ENCODE peak calls at places on chromosomes 16 and 17, in ten cellular contexts. Z, P, F, I, B, W, J, E, Y and H are unnamed samples.

GRCh38 chr17:27647755-27648154 is 16.8 kb downstream of the LGALS9 start:
- DNase-seq in Z (no peak), P (no peak), F (no peak), I (no peak), B (no peak), W (no peak), J (no peak), E (no peak), Y (no peak), H (no peak)

GRCh38 chr17:32970281-32970680 is 21.4 kb upstream of the SPACA3 start:
- DNase-seq in Z (no peak), P (no peak), F (no peak), I (no peak), B (no peak), W (peak), J (no peak), E (no peak), Y (no peak), H (no peak)

GRCh38 chr16:85033153-85033552 is 5.6 kb downstream of the KIAA0513 start:
- DNase-seq in Z (peak), P (no peak), F (no peak), I (no peak), B (no peak), W (no peak), J (no peak), E (no peak), Y (no peak), H (no peak)

GRCh38 chr17:42067371-42068180 is 17.2 kb upstream of the C17orf113 start:
- DNase-seq in Z (peak), P (peak), F (no peak), I (no peak), B (peak), W (peak), J (peak), E (peak), Y (peak), H (peak)

GRCh38 chr16:30054959-30055553 is 10.5 kb upstream of the ALDOA start:
- DNase-seq in Z (no peak), P (no peak), F (no peak), I (no peak), B (no peak), W (no peak), J (peak), E (peak), Y (no peak), H (peak)

GRCh38 chr17:65385726-65386125 is 175.7 kb downstream of the AXIN2 start:
- DNase-seq in Z (no peak), P (no peak), F (no peak), I (no peak), B (no peak), W (no peak), J (no peak), E (no peak), Y (no peak), H (no peak)

GRCh38 chr17:64785050-64785449 is 122.9 kb upstream of the SMURF2 start:
- DNase-seq in Z (no peak), P (no peak), F (no peak), I (no peak), B (no peak), W (no peak), J (no peak), E (no peak), Y (no peak), H (peak)

GRCh38 chr16:13351651-13352217 is 450.3 kb downstream of the SHISA9 start:
- DNase-seq in Z (no peak), P (peak), F (no peak), I (no peak), B (no peak), W (no peak), J (no peak), E (no peak), Y (no peak), H (no peak)

GRCh38 chr16:58970775-58971174 is 236.7 kb upstream of the GOT2 start:
- DNase-seq in Z (no peak), P (no peak), F (no peak), I (no peak), B (no peak), W (peak), J (no peak), E (no peak), Y (no peak), H (no peak)

GRCh38 chr17:48753794-48754499 is 25.4 kb upstream of the HOXB13 start:
- DNase-seq in Z (no peak), P (no peak), F (no peak), I (no peak), B (no peak), W (peak), J (no peak), E (no peak), Y (no peak), H (no peak)

GRCh38 chr16:12059216-12059769 is 82.8 kb downstream of the SNX29 start:
- DNase-seq in Z (no peak), P (no peak), F (no peak), I (no peak), B (no peak), W (no peak), J (no peak), E (no peak), Y (no peak), H (no peak)

GRCh38 chr17:64580384-64581307 is 73.9 kb downstream of the CEP95 start:
- DNase-seq in Z (no peak), P (no peak), F (no peak), I (no peak), B (no peak), W (no peak), J (no peak), E (no peak), Y (no peak), H (no peak)

GRCh38 chr17:35117984-35118383 is 1.7 kb downstream of the RAD51D start:
- DNase-seq in Z (no peak), P (no peak), F (no peak), I (no peak), B (no peak), W (no peak), J (peak), E (no peak), Y (no peak), H (peak)

GRCh38 chr17:81471804-81472456 is 40.7 kb downstream of the ACTG1 start:
- DNase-seq in Z (peak), P (no peak), F (peak), I (peak), B (no peak), W (peak), J (peak), E (no peak), Y (no peak), H (no peak)

GRCh38 chr17:64507418-64507766 is 615 bp downstream of the CEP95 start:
- DNase-seq in Z (no peak), P (peak), F (no peak), I (peak), B (no peak), W (peak), J (no peak), E (peak), Y (peak), H (peak)

GRCh38 chr17:46984341-46984740 is 5.3 kb upstream of the RPRML start:
- DNase-seq in Z (peak), P (peak), F (no peak), I (no peak), B (no peak), W (no peak), J (no peak), E (no peak), Y (no peak), H (no peak)

GRCh38 chr16:87374313-87374712 is 9.3 kb downstream of the FBXO31 start:
- DNase-seq in Z (peak), P (no peak), F (no peak), I (no peak), B (no peak), W (no peak), J (no peak), E (no peak), Y (no peak), H (no peak)

GRCh38 chr16:89658221-89658879 is 714 bp downstream of the SPATA33 start:
- DNase-seq in Z (no peak), P (no peak), F (no peak), I (no peak), B (no peak), W (peak), J (no peak), E (no peak), Y (no peak), H (peak)